ENCODE peak calls at places on chromosomes 16 and 17, in ten cellular contexts. H, F, P, X, L, G, D, Z, R and M are unnamed samples.

GRCh38 chr17:41600318-41600717 is 12.2 kb downstream of the KRT16 start:
- DNase-seq in H (no peak), F (no peak), P (no peak), X (no peak), L (no peak), G (no peak), D (no peak), Z (no peak), R (no peak), M (no peak)

GRCh38 chr16:57501492-57501891 is 15.2 kb upstream of the DOK4 start:
- DNase-seq in H (no peak), F (no peak), P (no peak), X (no peak), L (no peak), G (no peak), D (no peak), Z (no peak), R (no peak), M (no peak)

GRCh38 chr16:8696880-8697279 is 22.5 kb downstream of the ABAT start:
- DNase-seq in H (no peak), F (no peak), P (no peak), X (no peak), L (no peak), G (no peak), D (no peak), Z (no peak), R (no peak), M (no peak)

GRCh38 chr17:73231363-73231762 is 30.3 kb downstream of the CPSF4L start:
- DNase-seq in H (no peak), F (no peak), P (no peak), X (peak), L (peak), G (no peak), D (peak), Z (no peak), R (no peak), M (no peak)

GRCh38 chr17:43526886-43527648 is 19.1 kb downstream of the ETV4 start:
- DNase-seq in H (no peak), F (no peak), P (no peak), X (no peak), L (no peak), G (no peak), D (no peak), Z (no peak), R (peak), M (no peak)

GRCh38 chr17:79026345-79027273 is 2.6 kb downstream of the C1QTNF1 start:
- DNase-seq in H (no peak), F (peak), P (peak), X (no peak), L (peak), G (no peak), D (no peak), Z (peak), R (peak), M (no peak)

GRCh38 chr16:23252310-23252709 is 49.8 kb upstream of the SCNN1B start:
- DNase-seq in H (no peak), F (no peak), P (no peak), X (no peak), L (no peak), G (no peak), D (no peak), Z (no peak), R (no peak), M (no peak)

GRCh38 chr17:77999413-78000173 is 41.1 kb downstream of the TNRC6C start:
- DNase-seq in H (no peak), F (no peak), P (no peak), X (peak), L (no peak), G (no peak), D (no peak), Z (no peak), R (no peak), M (no peak)

GRCh38 chr17:27384261-27384701 is 72.0 kb upstream of the KSR1 start:
- DNase-seq in H (peak), F (peak), P (peak), X (peak), L (peak), G (peak), D (peak), Z (peak), R (no peak), M (no peak)

GRCh38 chr16:68776821-68777485 is 39.9 kb downstream of the CDH1 start:
- DNase-seq in H (peak), F (no peak), P (no peak), X (no peak), L (no peak), G (peak), D (peak), Z (no peak), R (no peak), M (no peak)

GRCh38 chr16:546909-547770 is 13.1 kb upstream of the PRR35 start:
- DNase-seq in H (no peak), F (peak), P (no peak), X (peak), L (peak), G (no peak), D (no peak), Z (peak), R (peak), M (peak)

GRCh38 chr16:70751593-70751992 is 49.4 kb downstream of the VAC14 start:
- DNase-seq in H (no peak), F (peak), P (no peak), X (no peak), L (peak), G (no peak), D (no peak), Z (no peak), R (no peak), M (peak)

GRCh38 chr16:53433930-53434435 is 288 bp upstream of the RBL2 start:
- DNase-seq in H (peak), F (no peak), P (no peak), X (peak), L (no peak), G (no peak), D (peak), Z (no peak), R (no peak), M (no peak)

GRCh38 chr17:57604771-57605733 is 140.0 kb downstream of the CCDC182 start:
- DNase-seq in H (peak), F (peak), P (no peak), X (no peak), L (peak), G (peak), D (peak), Z (no peak), R (peak), M (peak)

GRCh38 chr17:56112086-56112485 is 41.2 kb upstream of the ANKFN1 start:
- DNase-seq in H (peak), F (no peak), P (no peak), X (no peak), L (no peak), G (no peak), D (no peak), Z (no peak), R (no peak), M (no peak)

GRCh38 chr17:77502626-77503292 is 362.0 kb downstream of the SEC14L1 start:
- DNase-seq in H (no peak), F (no peak), P (no peak), X (no peak), L (peak), G (no peak), D (no peak), Z (peak), R (peak), M (no peak)

GRCh38 chr16:19410435-19411153 is 7.1 kb upstream of the TMC5 start:
- DNase-seq in H (no peak), F (peak), P (no peak), X (peak), L (peak), G (peak), D (no peak), Z (peak), R (peak), M (peak)

GRCh38 chr17:37698132-37698615 is 46.7 kb downstream of the HNF1B start:
- DNase-seq in H (no peak), F (no peak), P (no peak), X (no peak), L (no peak), G (peak), D (peak), Z (no peak), R (no peak), M (no peak)

GRCh38 chr17:69500911-69501429 is 86.5 kb downstream of the MAP2K6 start:
- DNase-seq in H (no peak), F (no peak), P (no peak), X (no peak), L (peak), G (no peak), D (no peak), Z (no peak), R (no peak), M (no peak)
- H3K4me3 ChIP-seq in H (no peak), F (no peak), P (peak), X (no peak), L (no peak), G (no peak), D (no peak), Z (no peak), R (no peak), M (no peak)

GRCh38 chr16:84794626-84795025 is 25.2 kb upstream of the CRISPLD2 start:
- DNase-seq in H (no peak), F (no peak), P (no peak), X (no peak), L (no peak), G (no peak), D (no peak), Z (no peak), R (no peak), M (no peak)
- H3K4me3 ChIP-seq in H (no peak), F (peak), P (no peak), X (no peak), L (no peak), G (no peak), D (no peak), Z (no peak), R (no peak), M (no peak)

GRCh38 chr17:61206922-61207321 is 192.7 kb upstream of the TBX2 start:
- DNase-seq in H (no peak), F (no peak), P (no peak), X (no peak), L (no peak), G (no peak), D (no peak), Z (no peak), R (no peak), M (no peak)

GRCh38 chr17:61209524-61209923 is 190.1 kb upstream of the TBX2 start:
- DNase-seq in H (no peak), F (no peak), P (no peak), X (no peak), L (no peak), G (no peak), D (no peak), Z (no peak), R (no peak), M (no peak)

GRCh38 chr17:61208301-61209098 is 191.1 kb upstream of the TBX2 start:
- DNase-seq in H (no peak), F (no peak), P (no peak), X (no peak), L (no peak), G (no peak), D (peak), Z (no peak), R (no peak), M (no peak)

GRCh38 chr17:61211233-61211632 is 188.4 kb upstream of the TBX2 start:
- DNase-seq in H (no peak), F (no peak), P (no peak), X (no peak), L (no peak), G (no peak), D (no peak), Z (no peak), R (no peak), M (no peak)

GRCh38 chr17:61209099-61209439 is 190.6 kb upstream of the TBX2 start:
- DNase-seq in H (no peak), F (no peak), P (no peak), X (no peak), L (no peak), G (no peak), D (no peak), Z (no peak), R (no peak), M (no peak)
- H3K4me3 ChIP-seq in H (no peak), F (no peak), P (peak), X (no peak), L (no peak), G (no peak), D (no peak), Z (no peak), R (no peak), M (no peak)

GRCh38 chr16:48172682-48173081 is 16.9 kb upstream of the ABCC12 start:
- DNase-seq in H (no peak), F (no peak), P (no peak), X (no peak), L (no peak), G (no peak), D (no peak), Z (no peak), R (no peak), M (no peak)
- H3K4me3 ChIP-seq in H (no peak), F (no peak), P (no peak), X (no peak), L (no peak), G (no peak), D (no peak), Z (no peak), R (no peak), M (no peak)